ENCODE peak calls at places on chromosomes 4 and X, in four cellular contexts. M is B cell, K is RWPE1, J is GM23248. S is an unnamed sample.

GRCh38 chr4:87011340-87012034 is 76.7 kb downstream of the AFF1 start:
- DNase-seq in K (peak; percentile 63), M (no peak), J (peak; percentile 95), S (peak; percentile 84)

GRCh38 chrX:150486011-150486410 is 82.4 kb upstream of the MTM1 start:
- DNase-seq in M (no peak), J (peak; percentile 74), K (peak; percentile 17), S (peak; percentile 47)

GRCh38 chr4:163331629-163332360 is 601 bp downstream of the NPY1R start:
- DNase-seq in M (no peak), K (peak; percentile 20), J (peak; percentile 41), S (peak; percentile 7)

GRCh38 chr4:185127021-185127925 is 15.8 kb upstream of the SLC25A4 start:
- DNase-seq in J (peak; percentile 34), M (peak; percentile 67), K (no peak), S (peak; percentile 13)

GRCh38 chr4:2400841-2401609 is 17.4 kb downstream of the ZFYVE28 start:
- DNase-seq in M (no peak), J (no peak), K (no peak), S (no peak)

GRCh38 chr4:73250642-73251041 is 8.0 kb downstream of the ANKRD17 start:
- DNase-seq in J (no peak), K (no peak), M (no peak), S (no peak)

GRCh38 chr4:108270466-108271450 is 102.0 kb upstream of the LEF1 start:
- DNase-seq in K (no peak), J (peak; percentile 27), M (no peak), S (peak; percentile 75)

GRCh38 chr4:81648576-81649272 is 177.0 kb upstream of the RASGEF1B start:
- DNase-seq in J (no peak), K (no peak), M (peak; percentile 37), S (no peak)

GRCh38 chr4:36385951-36386561 is 104.6 kb downstream of the DTHD1 start:
- DNase-seq in K (no peak), J (no peak), M (peak; percentile 24), S (no peak)

GRCh38 chr4:88533937-88534750 is 10.6 kb upstream of the PYURF start:
- DNase-seq in M (no peak), J (peak; percentile 98), K (peak; percentile 81), S (peak; percentile 90)

GRCh38 chrX:78658851-78659744 is at the start of gene RTL3:
- DNase-seq in J (peak; percentile 83), M (no peak), K (no peak), S (peak; percentile 80)

GRCh38 chr4:171851295-171851694 is 38.1 kb downstream of the GALNTL6 start:
- DNase-seq in M (no peak), K (no peak), J (no peak), S (no peak)

GRCh38 chr4:17544205-17544604 is 29.2 kb downstream of the CLRN2 start:
- DNase-seq in M (no peak), K (no peak), J (peak; percentile 54), S (no peak)

GRCh38 chr4:129254526-129254925 is 158.6 kb downstream of the C4orf33 start:
- DNase-seq in M (no peak), K (no peak), J (no peak), S (no peak)

GRCh38 chrX:53831662-53832635 is 145.4 kb upstream of the HUWE1 start:
- DNase-seq in K (peak; percentile 36), J (peak; percentile 42), M (peak; percentile 30), S (peak; percentile 29)

GRCh38 chrX:140038842-140039241 is 73.5 kb upstream of the CXorf66 start:
- DNase-seq in K (no peak), M (no peak), J (no peak), S (no peak)

GRCh38 chr4:150318971-150319370 is 240.7 kb downstream of the DCLK2 start:
- DNase-seq in J (no peak), M (no peak), K (no peak), S (no peak)

GRCh38 chr4:90498175-90498574 is 371.0 kb downstream of the CCSER1 start:
- DNase-seq in J (no peak), K (no peak), M (no peak), S (no peak)

GRCh38 chr4:124907881-124908280 is 195.3 kb upstream of the ANKRD50 start:
- DNase-seq in J (peak; percentile 75), M (no peak), K (no peak), S (peak; percentile 59)

GRCh38 chr4:150235795-150236385 is 157.6 kb downstream of the DCLK2 start:
- DNase-seq in J (no peak), K (no peak), M (no peak), S (peak; percentile 69)

GRCh38 chr4:88341227-88342192 is 37.1 kb upstream of the HERC6 start:
- DNase-seq in K (peak; percentile 80), M (no peak), J (peak; percentile 85), S (peak; percentile 88)

GRCh38 chrX:153966841-153967535 is 4.6 kb downstream of the HCFC1 start:
- DNase-seq in M (no peak), K (no peak), J (peak; percentile 60), S (no peak)

GRCh38 chr4:174873931-174874330 is 44.2 kb upstream of the ADAM29 start:
- DNase-seq in J (peak; percentile 18), K (no peak), M (no peak), S (peak; percentile 3)

GRCh38 chr4:163191999-163192398 is 25.3 kb upstream of the NAF1 start:
- DNase-seq in K (no peak), M (no peak), J (peak; percentile 45), S (peak; percentile 6)

GRCh38 chr4:61085534-61085933 is 114.6 kb upstream of the ADGRL3 start:
- DNase-seq in M (no peak), K (no peak), J (no peak), S (no peak)

GRCh38 chr4:129929052-129929451 is 833.1 kb downstream of the C4orf33 start:
- DNase-seq in J (no peak), K (no peak), M (no peak), S (peak; percentile 43)

GRCh38 chr4:110505440-110505839 is 29.5 kb downstream of the ENPEP start:
- DNase-seq in K (no peak), M (no peak), J (no peak), S (no peak)

GRCh38 chrX:140502491-140503229 is 2.2 kb downstream of the SOX3 start:
- DNase-seq in M (no peak), J (peak; percentile 31), K (no peak), S (no peak)

GRCh38 chrX:38891641-38892413 is 90.6 kb downstream of the MID1IP1 start:
- DNase-seq in M (no peak), K (no peak), J (peak; percentile 29), S (peak; percentile 64)

GRCh38 chr4:181832305-181832704 is 410.9 kb upstream of the TENM3 start:
- DNase-seq in M (no peak), J (no peak), K (no peak), S (no peak)

GRCh38 chr4:78020677-78021076 is 36.4 kb upstream of the FRAS1 start:
- DNase-seq in K (no peak), M (no peak), J (no peak), S (no peak)

GRCh38 chrX:115897956-115898355 is 272.6 kb upstream of the AGTR2 start:
- DNase-seq in K (no peak), M (no peak), J (no peak), S (no peak)

GRCh38 chr4:146522098-146522861 is 540 bp upstream of the SLC10A7 start:
- DNase-seq in K (peak; percentile 84), M (peak; percentile 83), J (peak; percentile 94), S (peak; percentile 85)

GRCh38 chr4:17109126-17109525 is 210.7 kb upstream of the LDB2 start:
- DNase-seq in K (no peak), M (no peak), J (peak; percentile 45), S (no peak)

GRCh38 chrX:107206697-107207065 is 270 bp downstream of the DNAAF6 start:
- DNase-seq in K (no peak), M (no peak), J (no peak), S (no peak)

GRCh38 chr4:184328022-184328736 is 110.5 kb upstream of the ENPP6 start:
- DNase-seq in J (no peak), K (peak; percentile 74), M (peak; percentile 53), S (no peak)

GRCh38 chrX:47629419-47630210 is at the start of gene CFP:
- DNase-seq in M (no peak), J (no peak), K (no peak), S (no peak)

GRCh38 chr4:129261584-129261983 is 165.6 kb downstream of the C4orf33 start:
- DNase-seq in M (no peak), J (no peak), K (no peak), S (no peak)